ENCODE peak calls at places on chromosomes 1 and 21, in eight cellular contexts. J is naive B cell; D is left lung; R is Right ventricle myocardium superior; I is cardiac muscle cell; F is fibroblast of lung; U is stimulated activated CD4-positive, alpha-beta T cell treated with anti-CD3 and anti-CD28 coated beads, Interleukin-12 subunit alpha, Interleukin-12 subunit beta, amount 100 ng/mL, for 4 hours; L is C1 segment of cervical spinal cord. C is an unnamed sample.

GRCh38 chr1:119943216-119943615 is 46.9 kb upstream of the ADAM30 start:
- DNase-seq in D (no peak), U (no peak), L (no peak), J (no peak), R (no peak), F (no peak), I (no peak), C (no peak)

GRCh38 chr1:156725683-156726280 is 2.5 kb upstream of the METTL25B start:
- DNase-seq in R (peak), I (peak), D (peak), L (peak), F (peak), U (peak), J (peak), C (peak)

GRCh38 chr1:15937706-15938168 is 38.2 kb downstream of the ZBTB17 start:
- DNase-seq in R (no peak), I (no peak), F (no peak), L (no peak), U (no peak), J (no peak), D (no peak), C (no peak)

GRCh38 chr1:116175621-116176020 is 64.4 kb downstream of the MAB21L3 start:
- DNase-seq in R (no peak), F (no peak), J (no peak), U (no peak), I (no peak), L (no peak), D (no peak), C (no peak)

GRCh38 chr21:29187939-29188338 is 57.5 kb downstream of the MAP3K7CL start:
- DNase-seq in U (no peak), L (no peak), R (no peak), J (no peak), D (no peak), I (peak), F (peak), C (peak)

GRCh38 chr1:50971748-50972305 is 1.8 kb downstream of the CDKN2C start:
- DNase-seq in F (peak), D (no peak), I (no peak), L (no peak), R (no peak), J (no peak), U (no peak), C (no peak)

GRCh38 chr1:21335088-21335678 is 44.9 kb upstream of the ECE1 start:
- DNase-seq in R (no peak), J (no peak), I (no peak), U (no peak), L (no peak), D (no peak), F (no peak), C (no peak)

GRCh38 chr21:29072873-29073221 is 601 bp downstream of the CCT8 start:
- DNase-seq in U (no peak), J (no peak), I (peak), D (no peak), R (no peak), F (peak), L (no peak), C (no peak)

GRCh38 chr1:8902765-8903164 is 24.3 kb upstream of the ENO1 start:
- DNase-seq in D (no peak), U (no peak), J (no peak), I (peak), L (no peak), R (no peak), F (no peak), C (peak)

GRCh38 chr1:232610187-232610901 is 19.6 kb downstream of the SIPA1L2 start:
- DNase-seq in F (no peak), R (no peak), D (no peak), U (no peak), I (no peak), L (no peak), J (no peak), C (no peak)

GRCh38 chr1:37793773-37794371 is at the start of gene MANEAL:
- DNase-seq in L (no peak), I (peak), F (peak), R (peak), D (peak), J (peak), U (peak), C (no peak)

GRCh38 chr1:206557636-206558473 is 50.5 kb downstream of the RASSF5 start:
- DNase-seq in I (no peak), U (no peak), J (peak), L (peak), D (no peak), R (no peak), F (no peak), C (no peak)

GRCh38 chr1:183185941-183186490 is at the start of gene LAMC2:
- DNase-seq in F (no peak), L (no peak), I (no peak), U (peak), J (no peak), R (no peak), D (peak), C (no peak)

GRCh38 chr1:54715493-54716298 is at the start of gene TTC4:
- DNase-seq in J (peak), L (peak), D (peak), I (peak), F (peak), R (peak), U (peak), C (peak)

GRCh38 chr1:21337931-21338567 is 47.8 kb upstream of the ECE1 start:
- DNase-seq in I (peak), J (no peak), R (peak), L (no peak), D (no peak), F (peak), U (no peak), C (peak)

GRCh38 chr1:173249349-173249748 is 42.2 kb upstream of the TNFSF4 start:
- DNase-seq in I (no peak), L (no peak), F (peak), R (no peak), J (no peak), U (no peak), D (no peak), C (no peak)

GRCh38 chr1:7334475-7335035 is 436.5 kb upstream of the VAMP3 start:
- DNase-seq in I (peak), F (peak), L (no peak), R (no peak), J (no peak), U (no peak), D (no peak), C (peak)

GRCh38 chr1:31324093-31324492 is 27.3 kb downstream of the ZCCHC17 start:
- DNase-seq in R (no peak), L (no peak), J (no peak), F (no peak), D (no peak), I (no peak), U (no peak), C (no peak)

GRCh38 chr1:5485968-5486665 is 506.1 kb downstream of the NPHP4 start:
- DNase-seq in L (no peak), D (no peak), U (no peak), R (no peak), J (no peak), I (no peak), F (no peak), C (no peak)